ENCODE peak calls at places on chromosomes 11 and 22, in eight cellular contexts. One of them, this sample, is unnamed.
A peak's percentile ranks its signal among the peaks of the same experiment; 100 is the strongest.

GRCh38 chr11:10505278-10506012 is 35.5 kb downstream of the RNF141 start:
- DNase-seq in WTC11: no peak
- DNase-seq in stimulated activated CD4-positive, alpha-beta T cell treated with anti-CD3 and anti-CD28 coated beads, TNF-alpha, amount 100 ng/mL, for 48 hours: no peak
- DNase-seq in fibroblast of the aortic adventitia: no peak
- DNase-seq in NCI-H345: no peak
- DNase-seq in CD4-positive, alpha-beta memory T cell: no peak
- DNase-seq in DMS 273 treated with DMSO at 0.1 percent for 48 hours: no peak
- DNase-seq in MV-4-11: no peak
- DNase-seq in this sample: no peak

GRCh38 chr22:33969052-33969451 is 48.8 kb upstream of the LARGE1 start:
- DNase-seq in CD4-positive, alpha-beta memory T cell: no peak
- DNase-seq in NCI-H345: no peak
- DNase-seq in fibroblast of the aortic adventitia: no peak
- DNase-seq in stimulated activated CD4-positive, alpha-beta T cell treated with anti-CD3 and anti-CD28 coated beads, TNF-alpha, amount 100 ng/mL, for 48 hours: no peak
- DNase-seq in DMS 273 treated with DMSO at 0.1 percent for 48 hours: no peak
- DNase-seq in WTC11: no peak
- DNase-seq in MV-4-11: no peak
- DNase-seq in this sample: peak; percentile 45

GRCh38 chr11:1873048-1873812 is 18.5 kb downstream of the PRR33 start:
- DNase-seq in fibroblast of the aortic adventitia: peak; percentile 60
- DNase-seq in WTC11: no peak
- DNase-seq in CD4-positive, alpha-beta memory T cell: no peak
- DNase-seq in MV-4-11: no peak
- DNase-seq in DMS 273 treated with DMSO at 0.1 percent for 48 hours: no peak
- DNase-seq in stimulated activated CD4-positive, alpha-beta T cell treated with anti-CD3 and anti-CD28 coated beads, TNF-alpha, amount 100 ng/mL, for 48 hours: no peak
- DNase-seq in NCI-H345: no peak
- DNase-seq in this sample: peak; percentile 68

GRCh38 chr11:1163911-1164735 is 6.4 kb downstream of the MUC5AC start:
- DNase-seq in CD4-positive, alpha-beta memory T cell: no peak
- DNase-seq in fibroblast of the aortic adventitia: no peak
- DNase-seq in WTC11: peak; percentile 9
- DNase-seq in stimulated activated CD4-positive, alpha-beta T cell treated with anti-CD3 and anti-CD28 coated beads, TNF-alpha, amount 100 ng/mL, for 48 hours: no peak
- DNase-seq in NCI-H345: no peak
- DNase-seq in MV-4-11: no peak
- DNase-seq in DMS 273 treated with DMSO at 0.1 percent for 48 hours: no peak
- DNase-seq in this sample: no peak

GRCh38 chr22:17806437-17806836 is 32.2 kb upstream of the BID start:
- DNase-seq in DMS 273 treated with DMSO at 0.1 percent for 48 hours: no peak
- DNase-seq in NCI-H345: no peak
- DNase-seq in stimulated activated CD4-positive, alpha-beta T cell treated with anti-CD3 and anti-CD28 coated beads, TNF-alpha, amount 100 ng/mL, for 48 hours: no peak
- DNase-seq in WTC11: no peak
- DNase-seq in MV-4-11: no peak
- DNase-seq in fibroblast of the aortic adventitia: no peak
- DNase-seq in CD4-positive, alpha-beta memory T cell: no peak
- DNase-seq in this sample: no peak

GRCh38 chr11:35992551-35992950 is 48.7 kb downstream of the LDLRAD3 start:
- DNase-seq in DMS 273 treated with DMSO at 0.1 percent for 48 hours: no peak
- DNase-seq in MV-4-11: peak; percentile 91
- DNase-seq in stimulated activated CD4-positive, alpha-beta T cell treated with anti-CD3 and anti-CD28 coated beads, TNF-alpha, amount 100 ng/mL, for 48 hours: no peak
- DNase-seq in NCI-H345: no peak
- DNase-seq in WTC11: no peak
- DNase-seq in CD4-positive, alpha-beta memory T cell: no peak
- DNase-seq in fibroblast of the aortic adventitia: no peak
- DNase-seq in this sample: no peak

GRCh38 chr11:130141561-130142341 is 17.8 kb upstream of the ST14 start:
- DNase-seq in NCI-H345: no peak
- DNase-seq in stimulated activated CD4-positive, alpha-beta T cell treated with anti-CD3 and anti-CD28 coated beads, TNF-alpha, amount 100 ng/mL, for 48 hours: no peak
- DNase-seq in MV-4-11: no peak
- DNase-seq in WTC11: no peak
- DNase-seq in DMS 273 treated with DMSO at 0.1 percent for 48 hours: no peak
- DNase-seq in fibroblast of the aortic adventitia: peak; percentile 86
- DNase-seq in CD4-positive, alpha-beta memory T cell: no peak
- DNase-seq in this sample: no peak

GRCh38 chr11:69721745-69722144 is 17.9 kb upstream of the FGF19 start:
- DNase-seq in MV-4-11: no peak
- DNase-seq in CD4-positive, alpha-beta memory T cell: no peak
- DNase-seq in stimulated activated CD4-positive, alpha-beta T cell treated with anti-CD3 and anti-CD28 coated beads, TNF-alpha, amount 100 ng/mL, for 48 hours: no peak
- DNase-seq in WTC11: peak; percentile 45
- DNase-seq in DMS 273 treated with DMSO at 0.1 percent for 48 hours: no peak
- DNase-seq in NCI-H345: no peak
- DNase-seq in fibroblast of the aortic adventitia: no peak
- DNase-seq in this sample: no peak

GRCh38 chr11:26583550-26583949 is 11.5 kb upstream of the MUC15 start:
- DNase-seq in DMS 273 treated with DMSO at 0.1 percent for 48 hours: no peak
- DNase-seq in WTC11: no peak
- DNase-seq in stimulated activated CD4-positive, alpha-beta T cell treated with anti-CD3 and anti-CD28 coated beads, TNF-alpha, amount 100 ng/mL, for 48 hours: no peak
- DNase-seq in MV-4-11: no peak
- DNase-seq in CD4-positive, alpha-beta memory T cell: no peak
- DNase-seq in NCI-H345: peak; percentile 12
- DNase-seq in fibroblast of the aortic adventitia: peak; percentile 65
- DNase-seq in this sample: peak; percentile 98